ENCODE peak calls at places on chromosome 22, in four cellular contexts. N is spleen, W is colonic mucosa, M is heart left ventricle. H is an unnamed sample. For H3K4me1 and H3K27me3, the result is how much of the 10 kb centered on the place peaks cover.

GRCh38 chr22:23557467-23557866 is 22.6 kb downstream of the IGLL1 start:
- DNase-seq in N (no peak), W (no peak), M (no peak), H (no peak)

GRCh38 chr22:36481393-36482168 is at the start of gene TXN2:
- DNase-seq in N (peak), W (peak), M (peak), H (peak)

GRCh38 chr22:33921576-33922181 is 1.4 kb upstream of the LARGE1 start:
- DNase-seq in N (peak), W (peak), M (peak), H (peak)

GRCh38 chr22:30783021-30783420 is 88.3 kb downstream of the OSBP2 start:
- DNase-seq in N (no peak), W (no peak), M (no peak), H (no peak)

GRCh38 chr22:37018815-37019308 is 385 bp downstream of the TST start:
- DNase-seq in N (peak), W (peak), M (peak), H (peak)

GRCh38 chr22:39205344-39206021 is 39.3 kb downstream of the PDGFB start:
- DNase-seq in N (peak), W (no peak), M (no peak), H (no peak)

GRCh38 chr22:39528080-39528661 is 4.4 kb downstream of the RPS19BP1 start:
- DNase-seq in N (peak), W (no peak), M (no peak), H (no peak)

GRCh38 chr22:36986242-36986821 is 32.9 kb downstream of the TST start:
- DNase-seq in N (no peak), W (peak), M (no peak), H (peak)

GRCh38 chr22:24205438-24206189 is 24.3 kb downstream of the SUSD2 start:
- DNase-seq in N (no peak), W (no peak), M (no peak), H (no peak)

GRCh38 chr22:43455861-43456260 is 44.0 kb downstream of the MPPED1 start:
- DNase-seq in N (no peak), W (no peak), M (no peak), H (no peak)

GRCh38 chr22:35053060-35053835 is 12.7 kb upstream of the ISX start:
- DNase-seq in N (no peak), W (no peak), M (no peak), H (no peak)

GRCh38 chr22:39580795-39581194 is 10.2 kb downstream of the CACNA1I start:
- DNase-seq in N (no peak), W (no peak), M (no peak), H (no peak)

GRCh38 chr22:25094579-25094978 is 105.1 kb upstream of the CRYBB3 start:
- DNase-seq in N (no peak), W (no peak), M (no peak), H (no peak)

GRCh38 chr22:30424471-30425326 is 869 bp upstream of the MTFP1 start:
- DNase-seq in N (no peak), W (peak), M (no peak), H (peak)

GRCh38 chr22:18024276-18024939 is at the start of gene MICAL3:
- DNase-seq in N (peak), W (peak), M (peak), H (peak)

GRCh38 chr22:30212996-30213441 is 33.5 kb downstream of the LIF start:
- DNase-seq in N (peak), W (no peak), M (no peak), H (no peak)

GRCh38 chr22:17057959-17058814 is 26.6 kb upstream of the IL17RA start:
- DNase-seq in N (no peak), W (peak), M (no peak), H (peak)

GRCh38 chr22:43446037-43446803 is 34.4 kb downstream of the MPPED1 start:
- DNase-seq in N (peak), W (no peak), M (no peak), H (no peak)

GRCh38 chr22:30892286-30892685 is 76.3 kb downstream of the MORC2 start:
- DNase-seq in N (peak), W (no peak), M (no peak), H (no peak)

GRCh38 chr22:46590334-46590733 is 29.9 kb upstream of the GRAMD4 start:
- DNase-seq in N (peak), W (no peak), M (peak), H (no peak)
- H3K4me1 ChIP-seq in N (under half), W (under half), M (under half), H (under half)

GRCh38 chr22:22550789-22551434 is 8.2 kb downstream of the PRAME start:
- DNase-seq in N (no peak), W (no peak), M (no peak), H (no peak)
- H3K27me3 ChIP-seq in N (under half), W (under half), M (under half), H (under half)

DNA sequence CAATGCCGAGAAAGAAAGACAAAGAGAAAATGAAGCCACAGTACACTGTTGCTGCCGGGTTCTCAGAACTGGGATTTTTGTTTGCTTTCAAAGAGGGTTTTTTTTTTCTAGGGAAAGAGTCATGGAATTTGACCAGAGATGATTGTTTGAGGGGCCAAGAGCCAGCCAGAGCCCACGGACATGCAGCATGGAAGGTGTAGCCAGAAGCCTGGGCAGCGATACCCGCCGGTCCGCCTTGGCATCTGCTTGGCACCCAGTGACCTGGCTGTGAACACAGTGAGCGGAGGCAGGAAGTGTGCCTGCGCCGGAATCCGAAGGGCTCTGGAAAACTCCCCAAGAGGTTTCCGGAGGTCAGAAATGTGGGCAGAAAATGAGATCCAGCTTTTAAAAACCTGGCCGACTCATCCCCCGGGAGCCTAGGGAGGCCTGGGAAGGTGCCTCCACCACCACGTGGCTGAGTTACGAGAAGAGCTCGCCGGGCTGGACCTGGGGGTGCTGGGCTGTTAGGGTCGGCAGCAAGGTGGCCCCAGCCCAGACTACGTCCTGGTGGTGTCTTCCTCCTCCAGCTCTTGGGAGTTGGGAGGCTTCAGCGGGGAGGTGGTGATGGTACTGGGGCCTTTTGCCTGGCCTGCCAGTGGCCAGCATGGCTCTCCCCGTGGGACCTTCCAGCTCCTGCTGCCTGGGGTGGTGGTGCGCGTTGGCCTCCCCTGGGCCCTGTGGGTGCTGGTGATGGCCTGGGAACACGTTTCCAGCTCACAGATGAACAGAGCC is 61.6 kb upstream of the PPARA start:
- DNase-seq in N (peak), W (no peak), M (peak), H (no peak)
- H3K4me3 ChIP-seq in N (peak), W (no peak), M (peak), H (no peak)

GRCh38 chr22:40856513-40857308 is at the start of the genes ST13 and XPNPEP3:
- DNase-seq in N (peak), W (peak), M (peak), H (peak)

GRCh38 chr22:40855104-40855959 is 1.1 kb downstream of the ST13 start:
- DNase-seq in N (no peak), W (no peak), M (no peak), H (peak)

GRCh38 chr22:40855960-40856512 is 403 bp downstream of the ST13 start:
- DNase-seq in N (peak), W (peak), M (no peak), H (peak)

GRCh38 chr22:40853330-40853729 is 3.1 kb downstream of the ST13 start:
- DNase-seq in N (no peak), W (no peak), M (no peak), H (no peak)

DNA sequence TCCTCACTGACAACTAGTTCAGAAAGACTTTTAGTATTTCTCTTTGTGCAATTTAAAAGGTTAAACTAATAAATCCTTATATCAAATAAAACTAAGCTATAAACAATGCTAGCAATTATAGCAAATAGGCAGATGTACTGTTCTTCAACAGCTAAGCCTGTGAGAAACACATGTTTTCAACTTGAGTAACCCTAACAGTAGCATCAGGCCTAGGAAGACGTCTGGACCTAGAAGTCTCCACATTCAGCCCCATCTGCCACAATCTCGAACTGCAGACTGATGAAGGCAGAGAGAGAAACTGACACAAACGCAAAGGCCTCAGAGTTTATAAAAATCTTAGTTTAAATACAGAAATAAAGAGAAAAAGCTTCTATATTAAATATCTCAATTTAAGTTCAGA is 2.5 kb downstream of the ST13 start:
- DNase-seq in N (no peak), W (no peak), M (no peak), H (no peak)
- H3K4me1 ChIP-seq in N (half or more), W (under half), M (under half), H (under half)

DNA sequence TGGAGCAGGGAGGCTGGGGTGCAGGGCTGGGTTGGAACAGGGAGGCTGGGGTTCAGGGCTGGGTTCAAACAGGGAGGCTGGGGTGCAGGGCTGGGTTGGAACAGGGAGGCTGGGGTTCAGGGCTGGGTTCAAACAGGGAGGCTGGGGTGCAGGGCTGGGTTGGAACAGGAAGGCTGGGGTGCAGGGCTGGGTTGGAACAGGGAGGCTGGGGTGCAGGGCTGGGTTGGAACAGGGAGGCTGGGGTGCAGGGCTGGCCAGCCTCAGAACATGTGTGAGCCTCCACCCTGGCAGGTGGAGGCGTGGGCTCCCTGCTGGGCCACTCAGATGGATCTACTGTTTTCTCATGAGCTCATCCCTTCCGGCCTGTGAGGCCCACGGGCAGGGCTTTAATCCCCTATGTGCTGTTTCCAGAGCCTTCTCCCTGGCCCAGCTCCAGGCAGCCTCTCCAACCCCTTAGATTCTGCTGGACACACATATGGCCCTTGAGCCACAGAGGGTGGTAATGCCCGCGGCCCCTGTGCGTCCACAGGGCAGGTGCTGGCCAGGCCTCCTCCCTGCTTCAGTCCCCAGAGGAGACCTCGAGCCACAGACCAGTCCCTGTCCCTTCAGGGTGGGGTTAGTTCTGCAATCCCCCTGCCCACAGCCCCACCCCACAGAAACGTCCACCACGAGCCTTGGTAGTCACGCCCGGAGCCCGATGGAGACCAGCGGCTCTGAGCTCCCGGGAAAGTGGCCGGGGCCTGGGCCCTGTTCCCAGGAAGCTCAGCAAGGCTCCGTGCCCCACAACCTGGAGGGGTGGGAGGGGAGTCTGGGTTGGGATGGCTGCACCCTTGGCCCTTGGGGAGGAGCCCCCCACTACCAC is 197.9 kb downstream of the BRD1 start:
- DNase-seq in N (peak), W (no peak), M (peak), H (no peak)
- H3K27me3 ChIP-seq in N (under half), W (under half), M (under half), H (under half)

DNA sequence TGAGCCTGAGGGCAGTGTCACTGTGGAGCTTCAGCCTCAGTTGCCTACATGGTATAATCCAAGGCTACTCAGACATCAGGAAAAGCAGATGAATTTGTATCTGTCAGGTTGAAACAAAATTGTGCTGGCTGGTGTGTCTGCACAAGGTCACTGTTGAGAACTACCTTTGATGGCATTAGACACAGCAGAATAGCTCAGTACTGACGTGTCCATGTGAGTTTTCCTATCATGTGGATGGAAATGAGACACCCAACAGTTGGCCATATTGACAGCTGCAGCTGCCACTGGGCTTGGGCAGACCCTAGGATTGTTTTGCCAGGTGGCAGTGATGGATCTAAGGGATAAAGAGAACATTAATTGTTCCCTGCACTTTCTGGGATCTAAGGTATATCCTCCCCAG is 15.8 kb downstream of the CCDC134 start:
- DNase-seq in N (no peak), W (no peak), M (no peak), H (no peak)
- H3K4me3 ChIP-seq in N (no peak), W (no peak), M (no peak), H (no peak)